ENCODE peak calls at places on chromosomes 12 and 14, in four cellular contexts. Y, H, G and C are unnamed samples.

GRCh38 chr12:124443929-124444712 is 123.3 kb downstream of the NCOR2 start:
- DNase-seq in Y (no peak), H (no peak), G (no peak), C (no peak)

GRCh38 chr14:105838591-105839424 is 312.4 kb downstream of the TMEM121 start:
- DNase-seq in G (no peak), Y (no peak), H (no peak), C (no peak)

GRCh38 chr12:64256166-64256800 is 34.2 kb upstream of the KICS2 start:
- DNase-seq in Y (peak), G (no peak), H (peak), C (no peak)

GRCh38 chr12:70648831-70649230 is 11.6 kb upstream of the PTPRB start:
- DNase-seq in Y (no peak), H (no peak), G (no peak), C (no peak)

GRCh38 chr14:36514278-36515104 is 5.5 kb downstream of the NKX2-1 start:
- DNase-seq in H (peak), G (peak), Y (no peak), C (no peak)

GRCh38 chr12:84497819-84498218 is 414.8 kb downstream of the SLC6A15 start:
- DNase-seq in G (no peak), Y (no peak), H (peak), C (no peak)

GRCh38 chr12:52807544-52808470 is 6.1 kb downstream of the KRT4 start:
- DNase-seq in Y (no peak), H (no peak), G (no peak), C (no peak)

GRCh38 chr12:33488036-33488435 is 48.4 kb upstream of the SYT10 start:
- DNase-seq in Y (no peak), H (peak), G (no peak), C (no peak)

GRCh38 chr12:43282106-43282505 is 269.9 kb downstream of the ADAMTS20 start:
- DNase-seq in H (no peak), G (no peak), Y (no peak), C (no peak)

GRCh38 chr12:69097619-69098368 is 141.6 kb upstream of the CPSF6 start:
- DNase-seq in Y (no peak), G (no peak), H (no peak), C (no peak)

GRCh38 chr12:6692888-6693287 is 3.7 kb upstream of the ZNF384 start:
- DNase-seq in H (no peak), G (no peak), Y (no peak), C (no peak)

GRCh38 chr12:28710882-28711281 is 438.2 kb upstream of the FAR2 start:
- DNase-seq in H (no peak), Y (no peak), G (no peak), C (no peak)

GRCh38 chr12:108066583-108067234 is 62.4 kb upstream of the WSCD2 start:
- DNase-seq in G (no peak), H (peak), Y (peak), C (no peak)

GRCh38 chr14:92644166-92644565 is 104.3 kb downstream of the LGMN start:
- DNase-seq in H (no peak), G (no peak), Y (no peak), C (no peak)

GRCh38 chr14:22955702-22956575 is 951 bp downstream of the HAUS4 start:
- DNase-seq in G (no peak), H (peak), Y (peak), C (no peak)

GRCh38 chr14:104294628-104294982 is 156.2 kb downstream of the KIF26A start:
- DNase-seq in Y (no peak), G (no peak), H (no peak), C (no peak)

GRCh38 chr12:52781399-52782082 is 4.4 kb upstream of the KRT76 start:
- DNase-seq in Y (no peak), H (no peak), G (no peak), C (no peak)

GRCh38 chr12:124593851-124594401 is 26.5 kb upstream of the NCOR2 start:
- DNase-seq in H (no peak), G (no peak), Y (no peak), C (no peak)

GRCh38 chr14:85516239-85517112 is 13.5 kb upstream of the FLRT2 start:
- DNase-seq in G (no peak), H (no peak), Y (no peak), C (no peak)

GRCh38 chr12:3533703-3534386 is 42.8 kb downstream of the PRMT8 start:
- DNase-seq in G (peak), Y (no peak), H (no peak), C (no peak)

GRCh38 chr14:77066555-77067172 is 31.4 kb upstream of the CIPC start:
- DNase-seq in G (no peak), H (no peak), Y (no peak), C (no peak)

GRCh38 chr12:52308807-52309425 is 12.3 kb downstream of the KRT83 start:
- DNase-seq in H (no peak), G (no peak), Y (no peak), C (no peak)

GRCh38 chr12:95548539-95549391 is 2.5 kb downstream of the USP44 start:
- DNase-seq in Y (peak), G (peak), H (no peak), C (no peak)

GRCh38 chr12:664075-664778 is 982 bp upstream of the NINJ2 start:
- DNase-seq in G (no peak), Y (no peak), H (no peak), C (no peak)

GRCh38 chr14:76201162-76201561 is 49.4 kb downstream of the GPATCH2L start:
- DNase-seq in Y (no peak), G (no peak), H (no peak), C (no peak)

GRCh38 chr12:77003244-77003643 is 62.1 kb downstream of the E2F7 start:
- DNase-seq in G (no peak), H (no peak), Y (no peak), C (no peak)

GRCh38 chr12:116636636-116637519 is 77.7 kb downstream of the MAP1LC3B2 start:
- DNase-seq in Y (no peak), G (no peak), H (peak), C (no peak)

GRCh38 chr12:124030510-124030909 is 57.5 kb downstream of the ZNF664 start:
- DNase-seq in G (no peak), Y (peak), H (no peak), C (no peak)

GRCh38 chr12:28963554-28963953 is 185.5 kb upstream of the FAR2 start:
- DNase-seq in G (no peak), Y (peak), H (no peak), C (no peak)

GRCh38 chr12:116604883-116605641 is 45.9 kb downstream of the MAP1LC3B2 start:
- DNase-seq in Y (no peak), H (no peak), G (no peak), C (no peak)

GRCh38 chr12:115984607-115985006 is 292.9 kb downstream of the MED13L start:
- DNase-seq in G (no peak), H (no peak), Y (no peak), C (no peak)

GRCh38 chr12:11171953-11172675 is 1.1 kb downstream of the SMIM10L1 start:
- DNase-seq in H (peak), G (no peak), Y (no peak), C (no peak)

DNA sequence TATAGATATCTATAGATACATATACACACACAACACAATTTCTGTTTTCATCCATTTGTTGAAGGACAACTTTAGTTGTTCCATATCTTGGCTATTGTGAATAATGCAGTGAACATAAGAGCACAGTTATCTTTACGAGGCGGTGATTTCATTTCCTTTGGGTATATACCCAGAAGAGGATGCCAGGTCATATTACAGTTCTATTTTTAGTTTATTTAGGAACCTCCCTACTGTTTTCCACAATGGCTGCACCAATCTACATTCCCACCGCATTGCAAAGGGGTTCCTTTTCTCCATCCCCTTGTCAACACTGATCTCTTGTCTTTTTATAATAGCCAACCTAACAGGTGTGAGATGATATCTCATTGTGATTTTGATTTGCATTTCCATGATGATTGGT is 143.4 kb upstream of the ARHGAP5 start:
- DNase-seq in H (no peak), G (no peak), Y (no peak), C (no peak)
- TF ChIP-seq CBX5 in H (no peak), G (no peak), Y (no peak), C (no peak)

GRCh38 chr12:102757154-102757873 is 159.7 kb downstream of the PAH start:
- DNase-seq in H (no peak), G (no peak), Y (no peak), C (no peak)

GRCh38 chr12:102755271-102755670 is 161.8 kb downstream of the PAH start:
- DNase-seq in G (no peak), H (no peak), Y (no peak), C (no peak)

GRCh38 chr12:102757874-102758244 is 159.2 kb downstream of the PAH start:
- DNase-seq in G (no peak), H (no peak), Y (no peak), C (no peak)

GRCh38 chr12:102753802-102754201 is 163.2 kb downstream of the PAH start:
- DNase-seq in G (no peak), Y (no peak), H (no peak), C (no peak)

GRCh38 chr12:102756564-102756963 is 160.5 kb downstream of the PAH start:
- DNase-seq in H (no peak), Y (no peak), G (no peak), C (no peak)
- TF ChIP-seq SRF in H (no peak), Y (no peak), G (no peak), C (no peak)

GRCh38 chr12:45128637-45129036 is 77.7 kb upstream of the DBX2 start:
- DNase-seq in H (no peak), Y (no peak), G (no peak), C (no peak)

GRCh38 chr12:45131506-45131905 is 80.6 kb upstream of the DBX2 start:
- DNase-seq in G (no peak), Y (no peak), H (no peak), C (no peak)

GRCh38 chr12:45125997-45126396 is 75.1 kb upstream of the DBX2 start:
- DNase-seq in Y (no peak), H (no peak), G (no peak), C (no peak)

DNA sequence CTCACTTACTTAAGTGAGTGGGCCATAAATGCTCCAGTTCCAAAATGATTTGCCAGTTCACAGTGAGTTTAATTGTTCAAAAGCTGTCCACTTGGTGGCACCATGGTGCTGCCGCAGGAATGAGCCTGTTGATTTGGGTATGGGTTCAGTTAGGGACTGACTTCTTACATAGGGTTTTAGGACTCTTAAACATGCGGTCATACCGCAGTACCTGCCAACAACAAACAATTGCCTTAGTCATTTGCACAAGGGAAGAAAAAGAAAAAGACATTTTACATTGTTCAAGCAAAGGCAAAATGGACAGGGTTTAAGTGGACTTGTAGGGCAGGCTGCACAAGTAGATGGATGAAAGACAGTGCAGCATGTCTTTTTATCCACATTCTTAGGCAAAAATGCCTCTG is 80.0 kb upstream of the DBX2 start:
- DNase-seq in Y (peak), G (peak), H (peak), C (peak)
- TF ChIP-seq CBX5 in Y (no peak), G (no peak), H (no peak), C (no peak)

GRCh38 chr12:65891987-65892481 is 67.8 kb downstream of the HMGA2 start:
- DNase-seq in H (no peak), G (no peak), Y (no peak), C (no peak)
- TF ChIP-seq SRF in H (no peak), G (no peak), Y (no peak), C (no peak)

GRCh38 chr14:33432407-33433023 is 493.8 kb downstream of the NPAS3 start:
- DNase-seq in Y (peak), G (no peak), H (peak), C (no peak)
- TF ChIP-seq CBX5 in Y (no peak), G (no peak), H (no peak), C (no peak)

DNA sequence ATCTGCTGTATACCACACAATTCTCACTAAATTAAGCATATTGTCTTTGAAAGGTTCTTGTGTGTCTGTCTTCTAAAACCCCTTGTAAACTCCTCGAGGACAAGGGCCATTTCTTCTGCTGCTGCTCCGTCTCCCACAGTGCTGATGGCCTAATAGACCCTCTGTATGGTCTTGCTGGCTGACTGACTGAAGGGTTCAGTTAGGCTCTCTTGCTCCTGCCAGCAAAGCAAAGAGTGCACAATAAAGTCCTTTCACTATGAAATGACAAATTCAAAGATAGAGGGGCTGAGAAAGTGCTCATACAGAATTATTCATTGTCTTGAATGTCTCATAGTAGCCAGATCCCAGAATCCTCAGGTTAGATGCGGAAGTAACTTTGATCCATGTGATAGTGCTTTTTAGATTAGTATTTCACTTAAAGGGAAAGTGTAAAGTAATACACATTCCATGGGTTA is 14.3 kb upstream of the RIOX1 start:
- DNase-seq in Y (no peak), H (no peak), G (no peak), C (no peak)
- TF ChIP-seq SRF in Y (no peak), H (no peak), G (no peak), C (no peak)

DNA sequence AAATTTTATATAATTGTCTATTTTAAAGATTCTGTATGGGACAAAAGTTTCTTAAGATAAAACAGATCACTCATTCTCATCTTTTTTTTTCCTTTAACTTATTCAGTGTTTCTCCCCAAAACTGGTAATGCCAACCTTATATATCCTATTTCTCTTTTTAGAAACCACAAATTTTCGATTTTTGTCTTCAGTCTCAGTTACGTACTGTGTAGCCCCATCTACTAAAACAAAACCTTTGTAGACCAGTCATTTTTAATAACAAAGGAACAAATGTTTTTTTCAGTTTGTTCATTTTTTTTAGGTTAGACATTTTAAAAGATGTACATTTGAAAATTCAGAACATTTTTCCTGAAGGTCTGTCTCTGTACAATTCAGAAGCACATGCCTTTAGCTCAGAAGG is 18.2 kb downstream of the PNMA1 start:
- DNase-seq in H (no peak), G (no peak), Y (no peak), C (no peak)
- TF ChIP-seq CBX5 in H (no peak), G (no peak), Y (no peak), C (no peak)

DNA sequence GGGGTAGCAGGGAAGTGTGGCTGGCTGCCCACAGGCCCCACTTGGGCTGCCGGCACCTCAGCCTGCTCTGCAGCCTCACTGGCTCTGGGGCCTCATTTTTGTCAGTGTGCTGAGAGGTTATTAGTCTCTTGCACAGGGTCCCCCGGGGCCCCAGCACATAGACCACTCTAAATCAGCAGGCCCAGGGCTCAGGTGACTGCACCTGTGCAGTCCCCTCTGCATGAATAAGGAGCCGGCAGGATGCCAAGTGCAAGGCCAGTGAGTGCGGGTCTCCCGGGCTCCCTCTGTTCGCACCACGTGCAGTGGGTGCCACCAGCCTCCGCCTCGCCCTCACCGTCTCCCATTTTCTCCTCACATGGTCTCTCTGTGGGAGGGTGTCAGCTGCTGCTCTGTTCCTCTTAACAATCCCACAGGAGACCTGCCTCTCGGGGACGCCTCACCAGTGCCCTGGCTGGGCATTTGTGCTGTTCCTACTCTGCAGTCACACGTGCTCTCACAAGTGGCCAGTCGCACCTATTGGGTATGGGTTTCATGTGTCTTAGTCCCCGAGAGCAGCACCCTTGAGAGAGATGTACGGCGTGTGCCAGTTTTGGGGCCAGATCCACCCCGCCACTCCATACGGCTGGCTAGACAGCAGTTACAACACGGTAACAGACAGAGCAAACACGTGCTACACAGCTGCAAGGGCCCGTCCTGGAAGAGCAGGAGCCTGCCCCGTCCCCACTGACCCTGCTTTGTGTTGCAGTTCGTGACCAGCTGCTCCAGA is 40.4 kb downstream of the MMAB start:
- DNase-seq in H (no peak), G (no peak), Y (no peak), C (no peak)
- TF ChIP-seq SRF in H (no peak), G (no peak), Y (no peak), C (no peak)

GRCh38 chr12:79168687-79169086 is 304.1 kb downstream of the SYT1 start:
- DNase-seq in H (no peak), Y (no peak), G (no peak), C (no peak)

DNA sequence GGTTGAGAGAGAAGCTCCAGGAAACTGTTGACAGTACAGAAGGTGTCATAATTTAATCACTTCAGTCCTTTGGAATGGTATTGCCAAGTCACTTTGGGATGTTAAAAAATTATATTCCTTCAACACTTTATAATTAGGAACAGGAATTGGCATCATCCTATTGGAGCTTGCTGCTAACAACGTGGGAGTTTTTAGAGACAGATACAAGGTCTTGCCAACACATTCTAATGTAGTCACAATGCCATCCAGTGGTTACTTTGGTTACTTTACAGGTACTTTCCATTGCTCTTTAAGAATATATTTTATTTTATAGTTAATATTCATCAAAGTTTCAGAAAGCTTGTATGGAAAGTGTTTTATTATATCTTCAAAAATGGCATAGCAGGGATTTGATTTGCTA is 310.1 kb downstream of the SYT1 start:
- DNase-seq in H (peak), Y (no peak), G (no peak), C (no peak)
- TF ChIP-seq CBX5 in H (no peak), Y (no peak), G (no peak), C (no peak)